ENCODE peak calls at places on chromosomes 4 and X, in five cellular contexts. One of them, this sample, is unnamed.

GRCh38 chr4:1178300-1179088 is 6.1 kb upstream of the SPON2 start:
- DNase-seq in activated B cell treated with CpG ODN at 0.5 μM for 24 hours: no peak
- DNase-seq in endodermal cell: no peak
- DNase-seq in vagina: no peak
- DNase-seq in WERI-Rb-1: peak
- DNase-seq in this sample: no peak

GRCh38 chrX:140712413-140713173 is 3.0 kb downstream of the LINC00632 start:
- DNase-seq in activated B cell treated with CpG ODN at 0.5 μM for 24 hours: no peak
- DNase-seq in endodermal cell: peak
- DNase-seq in vagina: no peak
- DNase-seq in WERI-Rb-1: no peak
- DNase-seq in this sample: peak

GRCh38 chr4:74675673-74676279 is 118.5 kb downstream of the BTC start:
- DNase-seq in activated B cell treated with CpG ODN at 0.5 μM for 24 hours: no peak
- DNase-seq in endodermal cell: no peak
- DNase-seq in vagina: no peak
- DNase-seq in WERI-Rb-1: peak
- DNase-seq in this sample: no peak

GRCh38 chrX:114363346-114363745 is 220.5 kb upstream of the HTR2C start:
- DNase-seq in activated B cell treated with CpG ODN at 0.5 μM for 24 hours: no peak
- DNase-seq in endodermal cell: no peak
- DNase-seq in vagina: no peak
- DNase-seq in WERI-Rb-1: no peak
- DNase-seq in this sample: no peak

GRCh38 chr4:47485047-47485692 is at the start of gene ATP10D:
- DNase-seq in activated B cell treated with CpG ODN at 0.5 μM for 24 hours: peak
- DNase-seq in endodermal cell: peak
- DNase-seq in vagina: no peak
- DNase-seq in WERI-Rb-1: peak
- DNase-seq in this sample: peak

GRCh38 chr4:16027114-16027513 is 56.7 kb downstream of the PROM1 start:
- DNase-seq in activated B cell treated with CpG ODN at 0.5 μM for 24 hours: no peak
- DNase-seq in endodermal cell: no peak
- DNase-seq in vagina: no peak
- DNase-seq in WERI-Rb-1: no peak
- DNase-seq in this sample: no peak

GRCh38 chr4:89129080-89129640 is 17.8 kb downstream of the TIGD2 start:
- DNase-seq in activated B cell treated with CpG ODN at 0.5 μM for 24 hours: no peak
- DNase-seq in endodermal cell: no peak
- DNase-seq in vagina: no peak
- DNase-seq in WERI-Rb-1: no peak
- DNase-seq in this sample: no peak

GRCh38 chrX:53223955-53224859 is 800 bp downstream of the KDM5C start:
- DNase-seq in activated B cell treated with CpG ODN at 0.5 μM for 24 hours: no peak
- DNase-seq in endodermal cell: no peak
- DNase-seq in vagina: no peak
- DNase-seq in WERI-Rb-1: no peak
- DNase-seq in this sample: no peak

GRCh38 chr4:83128235-83128929 is 13.9 kb upstream of the PLAC8 start:
- DNase-seq in activated B cell treated with CpG ODN at 0.5 μM for 24 hours: no peak
- DNase-seq in endodermal cell: no peak
- DNase-seq in vagina: no peak
- DNase-seq in WERI-Rb-1: no peak
- DNase-seq in this sample: no peak

GRCh38 chrX:25005382-25006185 is 10.2 kb downstream of the ARX start:
- DNase-seq in activated B cell treated with CpG ODN at 0.5 μM for 24 hours: no peak
- DNase-seq in endodermal cell: peak
- DNase-seq in vagina: no peak
- DNase-seq in WERI-Rb-1: no peak
- DNase-seq in this sample: no peak

GRCh38 chr4:109816082-109816442 is 500 bp downstream of the GAR1 start:
- DNase-seq in activated B cell treated with CpG ODN at 0.5 μM for 24 hours: no peak
- DNase-seq in endodermal cell: no peak
- DNase-seq in vagina: no peak
- DNase-seq in WERI-Rb-1: peak
- DNase-seq in this sample: no peak

GRCh38 chrX:43882294-43882681 is at the start of gene MAOB:
- DNase-seq in activated B cell treated with CpG ODN at 0.5 μM for 24 hours: no peak
- DNase-seq in endodermal cell: peak
- DNase-seq in vagina: no peak
- DNase-seq in WERI-Rb-1: peak
- DNase-seq in this sample: no peak

GRCh38 chrX:133670394-133670793 is 255.1 kb upstream of the GPC4 start:
- DNase-seq in activated B cell treated with CpG ODN at 0.5 μM for 24 hours: no peak
- DNase-seq in endodermal cell: no peak
- DNase-seq in vagina: no peak
- DNase-seq in WERI-Rb-1: no peak
- DNase-seq in this sample: no peak

GRCh38 chr4:9898596-9899345 is 117.3 kb downstream of the DRD5 start:
- DNase-seq in activated B cell treated with CpG ODN at 0.5 μM for 24 hours: no peak
- DNase-seq in endodermal cell: peak
- DNase-seq in vagina: no peak
- DNase-seq in WERI-Rb-1: peak
- DNase-seq in this sample: no peak

GRCh38 chr4:159823743-159824142 is 720.9 kb downstream of the RAPGEF2 start:
- DNase-seq in activated B cell treated with CpG ODN at 0.5 μM for 24 hours: no peak
- DNase-seq in endodermal cell: no peak
- DNase-seq in vagina: no peak
- DNase-seq in WERI-Rb-1: no peak
- DNase-seq in this sample: no peak

GRCh38 chrX:136810493-136810892 is 29.8 kb upstream of the ARHGEF6 start:
- DNase-seq in activated B cell treated with CpG ODN at 0.5 μM for 24 hours: no peak
- DNase-seq in endodermal cell: no peak
- DNase-seq in vagina: no peak
- DNase-seq in WERI-Rb-1: no peak
- DNase-seq in this sample: no peak

GRCh38 chrX:150360331-150360730 is 2.8 kb upstream of the MAMLD1 start:
- DNase-seq in activated B cell treated with CpG ODN at 0.5 μM for 24 hours: no peak
- DNase-seq in endodermal cell: peak
- DNase-seq in vagina: peak
- DNase-seq in WERI-Rb-1: peak
- DNase-seq in this sample: peak

GRCh38 chrX:111244238-111244750 is 26.0 kb downstream of the CAPN6 start:
- DNase-seq in activated B cell treated with CpG ODN at 0.5 μM for 24 hours: no peak
- DNase-seq in endodermal cell: no peak
- DNase-seq in vagina: no peak
- DNase-seq in WERI-Rb-1: no peak
- DNase-seq in this sample: no peak

GRCh38 chrX:71998836-71999509 is 88.3 kb downstream of the NHSL2 start:
- DNase-seq in activated B cell treated with CpG ODN at 0.5 μM for 24 hours: no peak
- DNase-seq in endodermal cell: peak
- DNase-seq in vagina: peak
- DNase-seq in WERI-Rb-1: peak
- DNase-seq in this sample: no peak

GRCh38 chr4:27017623-27018022 is 157.0 kb downstream of the STIM2 start:
- DNase-seq in activated B cell treated with CpG ODN at 0.5 μM for 24 hours: no peak
- DNase-seq in endodermal cell: no peak
- DNase-seq in vagina: no peak
- DNase-seq in WERI-Rb-1: no peak
- DNase-seq in this sample: no peak

GRCh38 chrX:74277320-74277719 is 26.7 kb upstream of the ZCCHC13 start:
- DNase-seq in activated B cell treated with CpG ODN at 0.5 μM for 24 hours: no peak
- DNase-seq in endodermal cell: no peak
- DNase-seq in vagina: no peak
- DNase-seq in WERI-Rb-1: no peak
- DNase-seq in this sample: no peak

GRCh38 chr4:70559216-70559830 is 32.7 kb upstream of the AMBN start:
- DNase-seq in activated B cell treated with CpG ODN at 0.5 μM for 24 hours: no peak
- DNase-seq in endodermal cell: peak
- DNase-seq in vagina: no peak
- DNase-seq in WERI-Rb-1: peak
- DNase-seq in this sample: no peak

GRCh38 chr4:7422898-7423180 is 11.9 kb downstream of the PSAPL1 start:
- DNase-seq in activated B cell treated with CpG ODN at 0.5 μM for 24 hours: no peak
- DNase-seq in endodermal cell: no peak
- DNase-seq in vagina: no peak
- DNase-seq in WERI-Rb-1: no peak
- DNase-seq in this sample: no peak

GRCh38 chr4:53497446-53498069 is 93.7 kb downstream of the LNX1 start:
- DNase-seq in activated B cell treated with CpG ODN at 0.5 μM for 24 hours: no peak
- DNase-seq in endodermal cell: no peak
- DNase-seq in vagina: no peak
- DNase-seq in WERI-Rb-1: no peak
- DNase-seq in this sample: no peak

GRCh38 chrX:107851215-107851614 is 25.5 kb downstream of the MID2 start:
- DNase-seq in activated B cell treated with CpG ODN at 0.5 μM for 24 hours: no peak
- DNase-seq in endodermal cell: no peak
- DNase-seq in vagina: no peak
- DNase-seq in WERI-Rb-1: no peak
- DNase-seq in this sample: no peak

GRCh38 chr4:16227462-16227868 is 1.2 kb upstream of the TAPT1 start:
- DNase-seq in activated B cell treated with CpG ODN at 0.5 μM for 24 hours: peak
- DNase-seq in endodermal cell: peak
- DNase-seq in vagina: no peak
- DNase-seq in WERI-Rb-1: no peak
- DNase-seq in this sample: no peak

GRCh38 chrX:1667566-1667965 is 52.7 kb downstream of the ASMT start:
- DNase-seq in activated B cell treated with CpG ODN at 0.5 μM for 24 hours: no peak
- DNase-seq in endodermal cell: no peak
- DNase-seq in vagina: no peak
- DNase-seq in WERI-Rb-1: no peak
- DNase-seq in this sample: no peak

GRCh38 chr4:182575225-182575624 is 332.0 kb downstream of the TENM3 start:
- DNase-seq in activated B cell treated with CpG ODN at 0.5 μM for 24 hours: no peak
- DNase-seq in endodermal cell: no peak
- DNase-seq in vagina: no peak
- DNase-seq in WERI-Rb-1: no peak
- DNase-seq in this sample: no peak
- TF ChIP-seq CTCF in activated B cell treated with CpG ODN at 0.5 μM for 24 hours: no peak
- TF ChIP-seq CTCF in endodermal cell: no peak
- TF ChIP-seq CTCF in vagina: no peak
- TF ChIP-seq CTCF in WERI-Rb-1: no peak
- TF ChIP-seq CTCF in this sample: no peak

DNA sequence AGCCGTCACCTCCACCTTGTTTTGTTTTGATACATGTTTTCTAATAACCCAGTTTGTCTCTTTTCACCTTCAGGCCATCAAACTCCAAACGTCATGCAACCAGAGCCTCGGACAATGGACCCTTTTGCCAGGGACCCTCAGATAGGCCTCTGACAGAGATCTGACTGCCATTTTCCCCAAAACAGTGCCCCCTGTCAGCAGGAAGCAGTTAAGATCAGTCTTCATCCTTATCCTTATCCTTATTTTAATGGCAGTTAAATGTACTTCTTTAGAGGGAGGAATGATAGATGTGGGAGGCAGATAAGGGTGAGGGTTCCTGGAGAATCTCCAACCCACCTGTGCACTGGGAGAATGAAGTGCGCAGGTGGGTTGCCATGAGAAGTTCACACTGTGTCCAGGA is 135.7 kb downstream of the ANAPC10 start:
- DNase-seq in activated B cell treated with CpG ODN at 0.5 μM for 24 hours: no peak
- DNase-seq in endodermal cell: peak
- DNase-seq in vagina: no peak
- DNase-seq in WERI-Rb-1: no peak
- DNase-seq in this sample: no peak
- TF ChIP-seq CTCF in activated B cell treated with CpG ODN at 0.5 μM for 24 hours: no peak
- TF ChIP-seq CTCF in endodermal cell: peak
- TF ChIP-seq CTCF in vagina: no peak
- TF ChIP-seq CTCF in WERI-Rb-1: no peak
- TF ChIP-seq CTCF in this sample: no peak

GRCh38 chrX:11967986-11968385 is 170.3 kb upstream of the FRMPD4 start:
- DNase-seq in activated B cell treated with CpG ODN at 0.5 μM for 24 hours: no peak
- DNase-seq in endodermal cell: no peak
- DNase-seq in vagina: no peak
- DNase-seq in WERI-Rb-1: no peak
- DNase-seq in this sample: no peak

GRCh38 chrX:11968991-11969390 is 169.3 kb upstream of the FRMPD4 start:
- DNase-seq in activated B cell treated with CpG ODN at 0.5 μM for 24 hours: no peak
- DNase-seq in endodermal cell: no peak
- DNase-seq in vagina: no peak
- DNase-seq in WERI-Rb-1: no peak
- DNase-seq in this sample: no peak

GRCh38 chrX:11968470-11968869 is 169.8 kb upstream of the FRMPD4 start:
- DNase-seq in activated B cell treated with CpG ODN at 0.5 μM for 24 hours: no peak
- DNase-seq in endodermal cell: no peak
- DNase-seq in vagina: no peak
- DNase-seq in WERI-Rb-1: no peak
- DNase-seq in this sample: no peak

GRCh38 chrX:11970935-11971334 is 167.3 kb upstream of the FRMPD4 start:
- DNase-seq in activated B cell treated with CpG ODN at 0.5 μM for 24 hours: no peak
- DNase-seq in endodermal cell: no peak
- DNase-seq in vagina: no peak
- DNase-seq in WERI-Rb-1: no peak
- DNase-seq in this sample: no peak

GRCh38 chrX:11965436-11965835 is 172.8 kb upstream of the FRMPD4 start:
- DNase-seq in activated B cell treated with CpG ODN at 0.5 μM for 24 hours: no peak
- DNase-seq in endodermal cell: no peak
- DNase-seq in vagina: no peak
- DNase-seq in WERI-Rb-1: no peak
- DNase-seq in this sample: no peak
- TF ChIP-seq CTCF in activated B cell treated with CpG ODN at 0.5 μM for 24 hours: no peak
- TF ChIP-seq CTCF in endodermal cell: no peak
- TF ChIP-seq CTCF in vagina: no peak
- TF ChIP-seq CTCF in WERI-Rb-1: no peak
- TF ChIP-seq CTCF in this sample: no peak

DNA sequence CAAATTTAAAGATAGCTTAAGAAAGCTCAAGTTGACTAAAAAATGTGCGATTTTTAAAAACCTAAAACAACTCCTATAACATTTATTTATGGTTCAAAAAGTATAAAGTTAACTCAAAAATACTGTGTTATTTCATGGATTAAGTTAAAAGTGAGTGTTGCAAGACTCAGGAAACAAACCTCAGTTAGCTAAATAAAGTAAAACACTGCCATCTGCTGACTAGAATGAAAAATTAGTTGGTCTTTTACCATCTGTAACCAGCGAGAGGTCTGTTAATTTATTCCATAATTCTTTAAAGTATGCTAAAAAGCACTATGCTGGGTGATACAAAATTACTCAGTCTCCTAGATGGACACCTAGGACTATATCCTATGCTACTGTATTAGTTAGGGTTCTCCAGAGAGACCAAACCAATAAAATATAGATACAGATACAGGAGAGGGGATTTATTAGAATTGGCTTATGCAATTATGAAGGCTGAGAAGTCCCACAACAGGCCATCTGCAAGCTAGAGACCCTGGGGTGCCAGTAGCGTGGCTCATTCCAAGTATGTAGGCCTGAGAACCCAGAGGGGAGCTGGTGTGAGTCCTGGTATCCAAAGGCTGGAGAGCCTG is 4.9 kb upstream of the WDFY3 start:
- DNase-seq in activated B cell treated with CpG ODN at 0.5 μM for 24 hours: no peak
- DNase-seq in endodermal cell: no peak
- DNase-seq in vagina: no peak
- DNase-seq in WERI-Rb-1: no peak
- DNase-seq in this sample: no peak
- TF ChIP-seq CTCF in activated B cell treated with CpG ODN at 0.5 μM for 24 hours: no peak
- TF ChIP-seq CTCF in endodermal cell: peak
- TF ChIP-seq CTCF in vagina: peak
- TF ChIP-seq CTCF in WERI-Rb-1: no peak
- TF ChIP-seq CTCF in this sample: peak

DNA sequence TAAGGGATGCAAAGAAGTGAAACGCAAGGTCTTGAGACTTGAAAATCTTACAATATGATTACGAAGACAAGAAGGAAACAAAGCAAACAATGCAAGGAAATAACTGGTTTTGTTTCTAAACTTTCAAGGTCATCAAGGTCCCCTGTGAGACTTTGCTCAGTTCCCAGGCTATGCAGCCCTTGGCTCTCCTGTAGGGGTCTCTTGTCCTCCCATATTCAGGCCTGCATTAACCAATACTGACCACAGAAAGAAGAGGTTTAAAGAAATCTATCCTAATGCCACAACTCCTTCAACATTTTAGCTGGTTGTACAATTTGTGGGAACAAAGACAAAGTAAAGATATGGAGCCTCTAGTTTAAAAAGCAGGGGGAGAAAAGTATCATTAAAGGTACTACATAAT is 209.2 kb downstream of the LHFPL1 start:
- DNase-seq in activated B cell treated with CpG ODN at 0.5 μM for 24 hours: no peak
- DNase-seq in endodermal cell: no peak
- DNase-seq in vagina: no peak
- DNase-seq in WERI-Rb-1: no peak
- DNase-seq in this sample: no peak
- TF ChIP-seq CTCF in activated B cell treated with CpG ODN at 0.5 μM for 24 hours: no peak
- TF ChIP-seq CTCF in endodermal cell: peak
- TF ChIP-seq CTCF in vagina: no peak
- TF ChIP-seq CTCF in WERI-Rb-1: no peak
- TF ChIP-seq CTCF in this sample: no peak